ENCODE peak calls at places on chromosomes 6 and 20, in five cellular contexts. V is transverse colon, U is NB4, H is IMR-90, T is heart left ventricle. R is an unnamed sample.

GRCh38 chr6:111614833-111615582 is 9.3 kb upstream of the TRAF3IP2 start:
- DNase-seq in T (no peak), U (peak), H (no peak), V (peak), R (no peak)

GRCh38 chr6:28907394-28907793 is 16.4 kb downstream of the TRIM27 start:
- DNase-seq in V (no peak), T (no peak), H (peak), U (no peak), R (no peak)

GRCh38 chr6:136113736-136114173 is 136.4 kb downstream of the MTFR2 start:
- DNase-seq in H (peak), T (peak), U (peak), V (peak), R (peak)

GRCh38 chr6:4573958-4574481 is 202.2 kb upstream of the CDYL start:
- DNase-seq in T (no peak), H (peak), V (no peak), U (no peak), R (no peak)

GRCh38 chr6:87444362-87444761 is 28.4 kb upstream of the SLC35A1 start:
- DNase-seq in V (no peak), H (no peak), T (no peak), U (no peak), R (no peak)

GRCh38 chr20:36526521-36527011 is 14.8 kb upstream of the MYL9 start:
- DNase-seq in V (no peak), U (no peak), T (no peak), H (no peak), R (no peak)

GRCh38 chr6:43763133-43763797 is 6.7 kb upstream of the VEGFA start:
- DNase-seq in V (no peak), U (no peak), T (no peak), H (peak), R (no peak)

GRCh38 chr20:257419-257818 is at the start of gene DEFB132:
- DNase-seq in T (no peak), V (no peak), H (no peak), U (no peak), R (no peak)

GRCh38 chr20:2865630-2866029 is 7.7 kb upstream of the PTPRA start:
- DNase-seq in V (no peak), T (no peak), U (peak), H (no peak), R (no peak)

GRCh38 chr6:25899580-25900408 is 25.8 kb upstream of the SLC17A3 start:
- DNase-seq in V (no peak), T (no peak), U (no peak), H (no peak), R (no peak)

GRCh38 chr6:41966961-41967311 is 25.3 kb upstream of the CCND3 start:
- DNase-seq in H (peak), V (no peak), T (no peak), U (peak), R (peak)

GRCh38 chr6:131949615-131949908 is 1.6 kb downstream of the CCN2 start:
- DNase-seq in T (no peak), V (no peak), H (peak), U (no peak), R (no peak)

GRCh38 chr20:57433658-57434389 is 42.6 kb downstream of the RBM38 start:
- DNase-seq in V (no peak), T (no peak), H (no peak), U (peak), R (no peak)

GRCh38 chr6:30613251-30614043 is 3.6 kb downstream of the PPP1R10 start:
- DNase-seq in V (no peak), H (peak), T (no peak), U (peak), R (no peak)

GRCh38 chr6:12137480-12137879 is 125.4 kb downstream of the HIVEP1 start:
- DNase-seq in U (peak), T (peak), H (peak), V (peak), R (no peak)

GRCh38 chr20:31440012-31440659 is at the start of gene DEFB123:
- DNase-seq in T (no peak), V (no peak), U (peak), H (no peak), R (no peak)

GRCh38 chr6:137157601-137158000 is 15.8 kb downstream of the IL22RA2 start:
- DNase-seq in T (no peak), V (no peak), U (no peak), H (no peak), R (no peak)

GRCh38 chr20:23626040-23626620 is 11.6 kb downstream of the CST3 start:
- DNase-seq in T (no peak), V (peak), U (no peak), H (no peak), R (no peak)

GRCh38 chr20:23623666-23624065 is 14.1 kb downstream of the CST3 start:
- DNase-seq in T (no peak), H (no peak), U (no peak), V (no peak), R (no peak)

GRCh38 chr20:23625236-23625964 is 12.4 kb downstream of the CST3 start:
- DNase-seq in T (no peak), V (no peak), H (no peak), U (no peak), R (no peak)

GRCh38 chr20:23622839-23623343 is 14.9 kb downstream of the CST3 start:
- DNase-seq in T (peak), H (peak), V (peak), U (peak), R (peak)

GRCh38 chr20:23624307-23624706 is 13.4 kb downstream of the CST3 start:
- DNase-seq in H (no peak), T (no peak), V (no peak), U (no peak), R (no peak)
- TF ChIP-seq POLR2A in H (no peak), T (no peak), V (no peak), U (no peak), R (no peak)

GRCh38 chr20:23152308-23152892 is 66.3 kb upstream of the CD93 start:
- DNase-seq in V (peak), U (peak), H (peak), T (peak), R (no peak)
- TF ChIP-seq POLR2A in V (no peak), U (no peak), H (no peak), T (no peak), R (no peak)

GRCh38 chr6:31897612-31898199 is at the start of gene EHMT2:
- DNase-seq in H (peak), T (peak), V (peak), U (peak), R (peak)
- TF ChIP-seq POLR2A in H (no peak), T (no peak), V (peak), U (peak), R (peak)

DNA sequence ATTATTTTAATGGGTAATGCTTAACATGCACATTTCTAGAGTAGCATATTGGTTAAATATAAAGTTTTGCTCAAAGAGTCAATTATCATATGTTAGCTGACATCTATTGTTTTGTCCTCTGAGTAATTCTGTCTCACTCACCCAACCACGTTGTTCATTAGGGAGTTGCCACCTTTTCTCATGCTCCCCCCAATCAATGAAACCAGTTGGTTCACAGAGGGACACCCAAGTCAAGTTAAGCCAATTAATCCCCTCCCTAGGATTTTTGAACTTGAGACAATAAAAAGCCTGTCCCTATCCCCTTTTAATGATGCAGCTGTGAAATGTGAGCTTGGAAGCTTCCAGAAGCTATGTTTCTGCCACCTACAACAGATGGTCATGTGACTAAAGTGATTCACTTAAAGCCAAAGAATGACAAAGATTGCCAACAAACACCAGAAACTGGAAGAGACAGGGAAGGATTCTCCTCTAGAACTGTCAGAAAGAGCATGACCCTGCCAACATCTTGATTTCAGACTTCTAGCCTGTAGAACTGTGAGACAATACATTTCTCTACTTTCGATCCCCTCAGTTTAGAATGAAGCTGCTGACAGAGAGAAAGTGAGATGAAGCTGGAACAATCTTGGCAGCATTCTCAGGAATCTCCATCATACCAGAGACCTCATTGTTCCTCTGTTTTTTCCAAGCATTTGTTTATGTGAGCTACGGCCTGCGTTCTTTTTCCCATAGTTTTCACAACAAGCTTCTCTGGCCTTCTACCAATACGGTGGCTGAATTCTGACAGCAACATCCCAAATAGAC is 57.9 kb upstream of the TPD52L1 start:
- DNase-seq in V (no peak), T (no peak), H (peak), U (no peak), R (no peak)
- TF ChIP-seq POLR2A in V (no peak), T (no peak), H (no peak), U (no peak), R (no peak)

DNA sequence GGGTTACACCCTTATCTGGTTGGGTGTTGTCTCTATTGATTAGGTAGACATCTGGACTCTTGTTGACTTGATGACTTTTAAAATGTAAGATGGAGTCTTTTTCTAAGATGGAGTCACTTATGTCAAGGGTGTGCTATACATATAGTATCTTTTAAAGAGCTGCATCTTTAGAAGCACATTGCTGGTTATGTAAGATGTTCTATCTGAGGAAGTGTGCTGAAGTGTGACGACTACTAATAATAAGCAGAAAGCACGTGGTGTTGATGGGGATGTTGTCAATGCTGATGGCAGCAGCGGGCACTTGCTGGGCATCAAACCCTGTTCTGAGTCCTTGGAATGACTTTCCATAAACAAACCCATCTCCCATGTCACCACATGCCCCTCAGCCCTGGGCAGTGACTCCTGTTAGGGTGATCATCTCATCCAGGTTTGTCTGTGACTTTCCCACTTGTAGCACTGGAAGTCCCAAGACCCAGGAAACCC is 229.6 kb downstream of the EYA2 start:
- DNase-seq in H (no peak), V (no peak), U (peak), T (no peak), R (no peak)
- TF ChIP-seq POLR2A in H (no peak), V (no peak), U (no peak), T (no peak), R (no peak)

GRCh38 chr20:32675223-32675975 is 1.7 kb upstream of the C20orf203 start:
- DNase-seq in T (no peak), H (no peak), V (no peak), U (no peak), R (no peak)

GRCh38 chr20:32670773-32671455 is 2.8 kb downstream of the C20orf203 start:
- DNase-seq in V (no peak), T (no peak), U (no peak), H (no peak), R (no peak)

GRCh38 chr20:32674362-32674789 is 635 bp upstream of the C20orf203 start:
- DNase-seq in H (peak), V (peak), T (no peak), U (peak), R (peak)

GRCh38 chr20:32672315-32672981 is 1.3 kb downstream of the C20orf203 start:
- DNase-seq in V (no peak), T (no peak), H (no peak), U (peak), R (no peak)

DNA sequence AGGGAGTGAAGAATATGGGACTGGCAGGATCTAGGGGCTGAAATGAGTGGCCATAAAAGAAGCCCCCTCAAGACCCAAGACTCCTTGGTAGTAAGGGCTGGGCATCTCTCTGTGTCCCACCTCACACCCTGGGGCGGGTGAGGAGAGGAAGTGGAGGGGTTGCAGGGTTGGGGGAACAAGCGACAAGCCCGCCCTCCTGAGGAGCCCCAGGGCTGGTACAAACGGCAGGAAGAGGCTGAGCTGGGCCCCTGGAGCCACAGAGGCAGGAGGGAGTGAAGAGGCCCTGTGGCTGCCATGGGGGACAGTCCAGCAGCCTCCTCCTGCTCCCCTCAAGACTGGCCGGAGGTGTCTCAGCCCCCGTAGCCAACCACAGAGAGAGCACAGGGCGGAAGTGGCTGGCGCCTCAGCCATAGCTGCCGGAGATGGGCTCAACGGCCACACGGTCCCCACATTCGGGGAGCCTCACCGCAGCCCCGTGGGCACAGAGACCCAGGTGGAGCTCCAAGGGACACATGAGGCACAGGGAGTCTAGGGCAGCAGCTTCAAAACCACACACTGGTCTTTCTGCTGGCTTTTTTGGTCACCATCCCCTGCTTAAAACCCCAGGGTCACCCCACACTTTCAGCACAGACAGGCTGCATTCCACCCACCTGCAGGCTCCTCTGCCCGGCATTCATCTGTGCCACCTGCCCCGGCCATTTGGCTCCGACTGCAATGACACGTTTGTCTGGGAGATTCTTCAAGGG is 586 bp downstream of the C20orf203 start:
- DNase-seq in H (no peak), T (no peak), V (peak), U (peak), R (no peak)
- TF ChIP-seq POLR2A in H (no peak), T (no peak), V (no peak), U (peak), R (no peak)

GRCh38 chr6:16278048-16278724 is 39.8 kb downstream of the GMPR start:
- DNase-seq in T (no peak), H (peak), V (no peak), U (no peak), R (peak)
- TF ChIP-seq POLR2A in T (no peak), H (no peak), V (no peak), U (no peak), R (no peak)

R was measured in H54.